ENCODE peak calls at places on chromosome 6, in eight cellular contexts. R is brain microvascular endothelial cell, Q is epithelial cell of esophagus, W is adrenal gland, S is GM23338, Z is cardiac muscle cell, K is MM.1S, F is AG10803. U is an unnamed sample.

GRCh38 chr6:103122766-103123601 is 1729.5 kb downstream of the GRIK2 start:
- DNase-seq in W (peak), F (peak), S (peak), R (peak), Z (peak), Q (peak), K (peak), U (peak)

GRCh38 chr6:153616506-153616905 is 422.5 kb upstream of the OPRM1 start:
- DNase-seq in F (no peak), Z (no peak), R (no peak), Q (no peak), W (no peak), K (no peak), S (peak), U (no peak)

GRCh38 chr6:113668712-113669408 is 188.3 kb upstream of the MARCKS start:
- DNase-seq in K (no peak), Q (no peak), S (no peak), W (no peak), R (no peak), Z (no peak), F (peak), U (no peak)

GRCh38 chr6:99995916-99996315 is 1.9 kb upstream of the MCHR2 start:
- DNase-seq in Z (no peak), S (no peak), F (no peak), Q (no peak), K (no peak), R (no peak), W (no peak), U (no peak)

GRCh38 chr6:131177996-131178395 is 42.7 kb downstream of the AKAP7 start:
- DNase-seq in K (no peak), R (no peak), S (no peak), F (peak), W (no peak), Z (no peak), Q (no peak), U (no peak)

GRCh38 chr6:170047813-170048212 is 243.1 kb downstream of the DLL1 start:
- DNase-seq in K (no peak), F (no peak), S (no peak), W (no peak), Q (no peak), Z (no peak), R (no peak), U (no peak)

GRCh38 chr6:28390688-28391087 is 8.9 kb downstream of the ZSCAN12 start:
- DNase-seq in Z (no peak), S (no peak), K (no peak), R (no peak), Q (no peak), W (no peak), F (no peak), U (no peak)

GRCh38 chr6:157790548-157791160 is 32.4 kb upstream of the SNX9 start:
- DNase-seq in S (no peak), Z (no peak), F (peak), R (no peak), Q (no peak), W (no peak), K (no peak), U (no peak)

GRCh38 chr6:143767433-143767832 is 75.7 kb upstream of the LTV1 start:
- DNase-seq in W (no peak), F (no peak), R (no peak), S (no peak), K (no peak), Z (no peak), Q (no peak), U (no peak)

GRCh38 chr6:6546318-6547110 is 42.0 kb upstream of the LY86 start:
- DNase-seq in R (no peak), S (peak), Z (peak), F (no peak), W (peak), K (peak), Q (peak), U (no peak)

GRCh38 chr6:166055801-166056200 is 111.8 kb downstream of the TBXT start:
- DNase-seq in K (no peak), W (no peak), S (no peak), Z (no peak), R (no peak), F (no peak), Q (no peak), U (no peak)

GRCh38 chr6:145814035-145814500 is 527 bp downstream of the FBXO30 start:
- DNase-seq in S (peak), F (peak), K (peak), W (peak), Z (peak), R (peak), Q (peak), U (peak)

GRCh38 chr6:1619106-1619665 is 9.5 kb downstream of the FOXC1 start:
- DNase-seq in F (no peak), R (no peak), Z (no peak), Q (no peak), S (no peak), W (no peak), K (no peak), U (no peak)

GRCh38 chr6:14146459-14147096 is 29.0 kb downstream of the CD83 start:
- DNase-seq in Z (peak), R (no peak), F (no peak), S (no peak), W (no peak), Q (no peak), K (no peak), U (no peak)

GRCh38 chr6:109762769-109763450 is 71.8 kb downstream of the FIG4 start:
- DNase-seq in R (no peak), W (no peak), K (no peak), Q (no peak), Z (no peak), S (no peak), F (no peak), U (no peak)

GRCh38 chr6:103783344-103783743 is 1076.4 kb downstream of the HACE1 start:
- DNase-seq in Q (no peak), K (peak), S (no peak), F (no peak), R (peak), Z (peak), W (peak), U (no peak)

GRCh38 chr6:36596359-36596758 is 2.2 kb downstream of the SRSF3 start:
- DNase-seq in S (no peak), K (no peak), Q (no peak), Z (no peak), R (no peak), W (no peak), F (peak), U (no peak)

GRCh38 chr6:155250701-155251381 is 13.0 kb upstream of the CLDN20 start:
- DNase-seq in W (no peak), F (no peak), K (no peak), S (no peak), Z (no peak), Q (no peak), R (no peak), U (no peak)

GRCh38 chr6:134080171-134080795 is 27.9 kb upstream of the SLC2A12 start:
- DNase-seq in Q (peak), R (peak), K (peak), W (no peak), F (no peak), Z (no peak), S (peak), U (peak)

GRCh38 chr6:148192310-148192709 is 150.3 kb upstream of the SASH1 start:
- DNase-seq in R (peak), Q (peak), K (no peak), Z (no peak), W (no peak), S (no peak), F (peak), U (no peak)

GRCh38 chr6:56984374-56984773 is 29.5 kb downstream of the BEND6 start:
- DNase-seq in W (no peak), Z (no peak), F (peak), R (no peak), Q (peak), K (no peak), S (no peak), U (peak)

GRCh38 chr6:135820340-135820739 is 31.2 kb upstream of the PDE7B start:
- DNase-seq in K (no peak), Q (no peak), S (no peak), Z (no peak), W (no peak), R (no peak), F (no peak), U (no peak)

GRCh38 chr6:135358907-135359459 is 138.6 kb downstream of the AHI1 start:
- DNase-seq in K (no peak), Z (no peak), F (peak), R (no peak), W (no peak), Q (peak), S (no peak), U (no peak)

DNA sequence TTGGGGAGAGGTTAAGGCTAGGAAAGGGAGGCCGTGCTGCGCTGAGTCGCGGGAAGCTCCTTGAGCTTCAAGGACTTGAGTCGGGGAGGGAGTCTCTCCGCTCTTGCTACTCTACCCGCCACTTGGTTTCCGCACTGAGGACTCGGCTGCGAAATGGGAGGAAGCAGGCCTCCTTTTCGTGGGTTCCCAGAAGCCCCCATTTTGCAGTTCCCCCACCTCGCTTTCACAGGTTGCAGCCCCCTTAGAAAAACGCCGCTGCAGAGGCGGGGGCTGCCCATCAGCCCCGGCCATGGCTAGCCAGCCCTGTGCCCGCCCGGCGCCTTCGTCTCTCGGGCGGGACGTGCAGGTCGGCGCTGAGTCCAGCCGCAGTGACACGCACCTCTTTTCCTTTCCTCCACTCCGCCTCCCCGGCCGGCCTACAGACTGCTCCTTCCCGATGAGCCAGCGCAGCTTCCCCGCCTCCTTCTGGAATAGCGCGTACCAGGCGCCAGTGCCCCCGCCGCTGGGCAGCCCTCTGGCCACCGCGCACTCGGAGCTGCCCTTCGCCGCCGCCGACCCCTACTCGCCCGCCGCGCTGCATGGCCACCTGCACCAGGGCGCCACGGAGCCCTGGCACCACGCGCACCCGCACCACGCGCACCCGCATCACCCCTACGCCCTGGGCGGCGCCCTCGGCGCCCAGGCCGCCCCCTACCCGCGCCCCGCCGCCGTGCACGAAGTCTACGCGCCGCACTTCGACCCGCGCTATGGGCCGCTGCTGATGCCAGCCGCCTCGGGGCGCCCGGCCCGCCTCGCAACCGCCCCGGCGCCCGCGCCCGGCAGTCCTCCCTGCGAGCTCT is 5.0 kb downstream of the VGLL2 start:
- DNase-seq in K (no peak), Q (peak), W (no peak), R (no peak), F (peak), S (peak), Z (peak), U (no peak)
- H3K4me3 ChIP-seq in K (no peak), Q (no peak), W (no peak), R (no peak), F (no peak), S (peak), Z (peak), U (no peak)

GRCh38 chr6:10413850-10414765 is 766 bp downstream of the TFAP2A start:
- DNase-seq in F (no peak), Z (no peak), W (no peak), S (peak), Q (peak), K (no peak), R (no peak), U (no peak)
- H3K4me3 ChIP-seq in F (peak), Z (no peak), W (no peak), S (peak), Q (peak), K (peak), R (peak), U (no peak)

GRCh38 chr6:3466488-3467219 is 9.8 kb upstream of the SLC22A23 start:
- DNase-seq in Z (no peak), Q (no peak), K (no peak), F (no peak), R (no peak), W (no peak), S (no peak), U (no peak)
- H3K4me3 ChIP-seq in Z (no peak), Q (no peak), K (no peak), F (no peak), R (no peak), W (no peak), S (no peak), U (no peak)

GRCh38 chr6:17583811-17584210 is 16.3 kb upstream of the FAM8A1 start:
- DNase-seq in S (no peak), K (no peak), W (no peak), R (peak), Q (peak), Z (no peak), F (peak), U (no peak)
- H3K4me3 ChIP-seq in S (no peak), K (no peak), W (no peak), R (no peak), Q (no peak), Z (no peak), F (no peak), U (no peak)

GRCh38 chr6:98843274-98844243 is 9.2 kb downstream of the POU3F2 start:
- DNase-seq in S (peak), W (no peak), Z (peak), Q (no peak), K (no peak), R (no peak), F (no peak), U (no peak)
- H3K4me3 ChIP-seq in S (peak), W (no peak), Z (no peak), Q (no peak), K (no peak), R (no peak), F (no peak), U (no peak)

GRCh38 chr6:52994789-52995078 is 350 bp downstream of the GSTA4 start:
- DNase-seq in Q (no peak), W (no peak), R (no peak), K (no peak), F (peak), S (peak), Z (peak), U (no peak)

GRCh38 chr6:52998603-52999002 is 3.5 kb upstream of the GSTA4 start:
- DNase-seq in Z (no peak), W (no peak), F (no peak), Q (no peak), K (no peak), S (no peak), R (no peak), U (no peak)

GRCh38 chr6:52993461-52993860 is 1.6 kb downstream of the GSTA4 start:
- DNase-seq in R (no peak), F (peak), Q (no peak), K (no peak), W (no peak), S (no peak), Z (no peak), U (no peak)

GRCh38 chr6:52994031-52994788 is 874 bp downstream of the GSTA4 start:
- DNase-seq in S (peak), R (peak), F (peak), Q (peak), Z (peak), W (peak), K (no peak), U (no peak)

DNA sequence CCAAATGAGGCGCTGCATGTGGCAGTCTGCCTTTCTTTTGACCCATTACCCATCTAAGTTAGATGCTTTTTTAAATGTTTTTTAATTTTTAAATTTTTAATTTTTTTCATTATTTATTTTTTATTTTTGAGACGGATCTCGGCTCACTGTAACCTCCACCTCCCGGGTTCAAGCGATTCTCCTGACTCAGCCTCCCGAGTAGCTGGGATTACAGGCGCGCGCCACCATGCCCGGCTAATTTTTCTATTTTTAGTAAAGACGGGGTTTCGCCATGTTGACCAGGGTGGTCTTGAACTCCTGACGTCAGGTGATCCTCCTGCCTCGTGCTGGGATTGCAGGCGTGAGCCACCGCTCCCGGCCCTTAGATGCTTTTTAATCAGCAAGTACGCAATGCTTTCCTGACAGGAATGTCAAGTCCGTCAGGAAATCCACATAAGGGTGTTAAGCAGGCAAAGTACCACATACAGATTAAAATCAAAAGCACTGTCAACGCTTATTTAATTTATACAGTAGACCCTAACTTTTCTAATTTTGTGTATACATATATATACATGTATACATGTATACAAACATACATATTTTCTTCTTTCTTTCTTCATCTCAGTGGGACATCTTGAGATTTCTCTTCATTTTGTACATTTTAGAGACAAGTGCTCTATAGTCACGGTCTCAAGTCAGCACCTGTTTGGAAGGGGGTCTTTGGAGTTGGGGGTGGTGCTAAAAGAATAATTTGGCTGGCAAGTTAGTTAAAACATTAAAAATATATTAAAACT is 1.0 kb upstream of the GSTA4 start:
- DNase-seq in W (peak), Q (peak), K (peak), S (peak), Z (peak), F (peak), R (peak), U (peak)
- H3K4me3 ChIP-seq in W (no peak), Q (peak), K (peak), S (peak), Z (peak), F (peak), R (peak), U (peak)

DNA sequence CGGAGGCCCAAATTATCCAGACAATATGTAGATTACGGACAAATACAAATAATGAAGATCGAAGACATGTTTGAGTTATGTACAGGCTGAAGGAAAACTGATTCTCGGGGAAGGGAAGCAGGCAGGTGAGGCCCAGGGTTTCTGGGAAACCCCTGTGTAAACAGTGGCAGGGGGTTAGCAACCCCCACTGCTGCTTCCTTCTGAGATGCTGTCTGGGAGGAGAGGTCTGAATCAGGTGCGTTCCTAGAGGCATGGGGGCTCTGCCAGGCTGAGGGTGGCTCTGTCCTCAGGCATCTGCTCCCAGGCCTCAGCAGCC is 7.2 kb upstream of the MDGA1 start:
- DNase-seq in R (no peak), S (no peak), F (no peak), K (no peak), W (no peak), Q (no peak), Z (no peak), U (no peak)
- H3K4me3 ChIP-seq in R (peak), S (peak), F (peak), K (peak), W (no peak), Q (peak), Z (peak), U (no peak)